ENCODE peak calls at places on chromosomes 5 and 9, in nine cellular contexts. B is progenitor cell of endocrine pancreas; H is stimulated activated CD4-positive, alpha-beta T cell treated with anti-CD3 and anti-CD28 coated beads, Interleukin-15, amount 100 ng/mL, for 24 hours; S is amniotic stem cell; D is body of pancreas; P is activated CD4-positive, alpha-beta memory T cell treated with anti-CD3 and anti-CD28 coated beads for 36 hours; Q is DMS153; N is OCI-M1; X is posterior vena cava. O is an unnamed sample.
A peak's percentile ranks its signal among the peaks of the same experiment; 100 is the strongest.

GRCh38 chr5:52948418-52949076 is 40.6 kb upstream of the ITGA2 start:
- DNase-seq in X (no peak), S (peak; percentile 48), H (peak; percentile 67), B (peak; percentile 30), D (peak; percentile 64), Q (peak; percentile 4), N (peak; percentile 92), P (peak; percentile 74), O (no peak)

GRCh38 chr9:69585571-69585970 is 86.6 kb downstream of the APBA1 start:
- DNase-seq in Q (no peak), H (no peak), N (no peak), S (no peak), P (no peak), B (no peak), X (no peak), D (no peak), O (no peak)

GRCh38 chr5:15004506-15004905 is 132.9 kb upstream of the ANKH start:
- DNase-seq in H (no peak), N (no peak), S (no peak), P (no peak), D (no peak), X (no peak), Q (no peak), B (no peak), O (no peak)

GRCh38 chr5:141902015-141902414 is 21.7 kb upstream of the DELE1 start:
- DNase-seq in P (no peak), H (no peak), D (no peak), B (no peak), N (no peak), S (no peak), X (no peak), Q (no peak), O (no peak)

GRCh38 chr5:177484902-177485549 is 11.6 kb upstream of the DBN1 start:
- DNase-seq in P (no peak), H (no peak), X (no peak), B (no peak), S (no peak), D (no peak), N (no peak), Q (no peak), O (peak; percentile 70)

GRCh38 chr9:131817073-131817472 is 77.2 kb upstream of the RAPGEF1 start:
- DNase-seq in N (no peak), B (no peak), Q (no peak), X (peak; percentile 22), S (no peak), P (no peak), H (no peak), D (no peak), O (peak; percentile 39)

GRCh38 chr5:56026863-56027300 is 32.1 kb upstream of the IL6ST start:
- DNase-seq in X (no peak), Q (no peak), H (no peak), N (peak; percentile 65), D (no peak), S (peak; percentile 60), P (peak; percentile 11), B (no peak), O (no peak)

GRCh38 chr5:108641596-108641995 is 106.1 kb upstream of the FER start:
- DNase-seq in X (no peak), N (no peak), Q (no peak), D (no peak), S (no peak), H (no peak), B (no peak), P (no peak), O (no peak)

GRCh38 chr9:69785757-69786156 is 25.9 kb upstream of the PTAR1 start:
- DNase-seq in H (no peak), P (no peak), B (no peak), Q (no peak), D (no peak), N (no peak), X (no peak), S (no peak), O (no peak)

GRCh38 chr9:2427016-2427891 is 194.3 kb upstream of the VLDLR start:
- DNase-seq in P (no peak), D (peak; percentile 77), H (no peak), N (no peak), B (no peak), S (no peak), Q (peak; percentile 99), X (no peak), O (no peak)

GRCh38 chr5:134084166-134084565 is 30.3 kb upstream of the TCF7 start:
- DNase-seq in P (no peak), B (no peak), D (no peak), S (no peak), H (no peak), X (peak; percentile 62), Q (no peak), N (no peak), O (no peak)

GRCh38 chr9:134188421-134189166 is 24.2 kb upstream of the RNU6ATAC start:
- DNase-seq in B (no peak), H (no peak), N (no peak), S (no peak), X (peak; percentile 81), P (no peak), Q (no peak), D (no peak), O (peak; percentile 70)

GRCh38 chr5:105752801-105753200 is 1917.9 kb downstream of the EFNA5 start:
- DNase-seq in S (no peak), P (no peak), D (no peak), H (no peak), N (peak; percentile 8), X (no peak), B (no peak), Q (no peak), O (no peak)

GRCh38 chr9:134597041-134597913 is 44.3 kb upstream of the COL5A1 start:
- DNase-seq in D (no peak), B (no peak), N (no peak), Q (no peak), S (no peak), H (no peak), X (peak; percentile 56), P (no peak), O (peak; percentile 61)

GRCh38 chr5:102223542-102224444 is 72.3 kb downstream of the SLCO4C1 start:
- DNase-seq in N (peak; percentile 84), S (no peak), X (no peak), D (no peak), B (no peak), Q (no peak), H (no peak), P (no peak), O (no peak)

GRCh38 chr5:150311015-150311692 is 8.4 kb upstream of the ARSI start:
- DNase-seq in N (no peak), H (no peak), P (no peak), S (no peak), X (no peak), B (no peak), Q (no peak), D (no peak), O (no peak)

GRCh38 chr5:178074266-178074952 is 38.9 kb upstream of the N4BP3 start:
- DNase-seq in P (no peak), H (no peak), B (no peak), N (peak; percentile 75), Q (peak; percentile 18), D (no peak), S (no peak), X (no peak), O (no peak)

GRCh38 chr9:112917027-112917986 is 26.6 kb upstream of the SLC46A2 start:
- DNase-seq in S (no peak), B (no peak), H (no peak), D (no peak), X (no peak), Q (no peak), N (no peak), P (no peak), O (no peak)

GRCh38 chr9:81103597-81104471 is 585.5 kb downstream of the TLE1 start:
- DNase-seq in B (no peak), H (no peak), P (no peak), Q (peak; percentile 85), N (peak; percentile 8), D (no peak), S (no peak), X (no peak), O (no peak)

GRCh38 chr5:10896016-10896415 is 135.0 kb upstream of the DAP start:
- DNase-seq in P (no peak), S (no peak), B (no peak), D (no peak), H (no peak), X (no peak), Q (no peak), N (no peak), O (no peak)

GRCh38 chr5:157535042-157535865 is 40.3 kb downstream of the ADAM19 start:
- DNase-seq in X (peak; percentile 84), D (peak; percentile 22), H (no peak), N (peak; percentile 86), Q (no peak), P (no peak), B (no peak), S (no peak), O (peak; percentile 87)

GRCh38 chr5:97044057-97044456 is 98.4 kb downstream of the LIX1 start:
- DNase-seq in S (no peak), N (peak; percentile 28), Q (no peak), D (peak; percentile 18), X (no peak), B (no peak), P (no peak), H (no peak), O (peak; percentile 68)

GRCh38 chr9:75974006-75974766 is 83.7 kb downstream of the PCSK5 start:
- DNase-seq in D (no peak), Q (no peak), B (no peak), X (no peak), H (no peak), N (no peak), P (no peak), S (no peak), O (no peak)

GRCh38 chr9:13480688-13481087 is 201.2 kb upstream of the MPDZ start:
- DNase-seq in P (no peak), H (no peak), N (no peak), Q (no peak), S (no peak), B (no peak), X (no peak), D (no peak), O (no peak)